ENCODE peak calls at places on chromosome 11, in eight cellular contexts. L is WERI-Rb-1; E is CD4-positive, CD25-positive, alpha-beta regulatory T cell; T is sigmoid colon; Y is neuronal stem cell; M is cardiac muscle cell; Q is uterus; H is esophagus squamous epithelium. G is an unnamed sample. For H3K9me3, the result is how much of the 10 kb centered on the place peaks cover.

GRCh38 chr11:76669901-76670474 is 559 bp downstream of the LRRC32 start:
- DNase-seq in Y (no peak), E (no peak), Q (peak), H (no peak), M (peak), L (no peak), T (peak), G (no peak)

GRCh38 chr11:61695917-61696316 is 15.7 kb downstream of the DAGLA start:
- DNase-seq in T (peak), L (no peak), M (no peak), Y (no peak), Q (peak), E (peak), H (no peak), G (no peak)

GRCh38 chr11:15222777-15223176 is 108.1 kb downstream of the INSC start:
- DNase-seq in H (no peak), E (no peak), Q (no peak), L (no peak), T (no peak), M (no peak), Y (no peak), G (no peak)

GRCh38 chr11:18853086-18853720 is 61.6 kb upstream of the PTPN5 start:
- DNase-seq in M (peak), Q (no peak), L (peak), E (no peak), H (no peak), T (no peak), Y (no peak), G (peak)

GRCh38 chr11:10622108-10622507 is 53.6 kb upstream of the LYVE1 start:
- DNase-seq in M (no peak), H (no peak), Q (no peak), T (no peak), E (no peak), L (no peak), Y (no peak), G (no peak)

GRCh38 chr11:122287401-122287800 is 171.4 kb upstream of the BLID start:
- DNase-seq in H (no peak), T (no peak), Y (no peak), E (no peak), L (peak), Q (no peak), M (no peak), G (no peak)

GRCh38 chr11:118117790-118118601 is 31.2 kb upstream of the SMIM35 start:
- DNase-seq in M (no peak), Q (no peak), L (no peak), E (no peak), T (no peak), Y (no peak), H (no peak), G (no peak)

GRCh38 chr11:82229346-82229745 is 504.3 kb downstream of the FAM181B start:
- DNase-seq in T (no peak), E (peak), Q (no peak), Y (no peak), M (peak), H (no peak), L (no peak), G (no peak)

GRCh38 chr11:24762076-24762475 is 265.2 kb downstream of the LUZP2 start:
- DNase-seq in M (no peak), L (no peak), Y (no peak), Q (no peak), T (no peak), E (no peak), H (no peak), G (no peak)

DNA sequence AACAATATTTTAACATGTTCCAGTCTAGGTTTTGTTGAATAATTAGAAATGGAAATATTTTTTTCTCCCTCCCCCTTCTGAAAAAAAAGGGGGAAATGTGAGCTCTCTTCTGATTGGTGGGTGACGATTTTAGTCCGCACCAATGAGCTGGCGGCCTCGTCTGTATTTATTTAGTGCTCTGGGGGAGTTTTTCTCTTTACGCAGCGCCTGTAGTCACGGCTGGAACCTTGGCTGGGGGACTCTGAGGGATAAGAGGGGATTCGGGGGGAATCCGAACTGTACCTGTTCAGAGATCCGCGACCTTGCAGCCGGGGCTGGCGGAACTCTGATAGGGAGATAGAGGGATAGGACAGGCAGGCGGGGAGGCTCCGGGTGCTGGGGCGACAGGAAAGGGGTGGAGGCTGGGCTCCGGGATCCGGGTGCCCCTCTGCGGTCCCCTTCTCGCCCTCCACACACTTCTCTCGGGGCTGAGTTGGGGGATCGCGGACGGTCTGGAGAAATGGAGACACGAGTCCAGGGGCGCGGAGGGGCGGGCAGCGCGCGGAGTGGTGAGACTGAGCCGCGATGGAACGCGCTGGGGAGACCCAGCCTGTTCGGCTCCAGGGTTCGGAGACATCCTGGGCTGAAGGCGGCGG is 99.7 kb upstream of the HSD17B12 start:
- DNase-seq in T (no peak), M (peak), E (no peak), H (no peak), Q (no peak), L (no peak), Y (no peak), G (no peak)
- H3K4me3 ChIP-seq in T (no peak), M (peak), E (no peak), H (peak), Q (no peak), L (peak), Y (peak), G (peak)

DNA sequence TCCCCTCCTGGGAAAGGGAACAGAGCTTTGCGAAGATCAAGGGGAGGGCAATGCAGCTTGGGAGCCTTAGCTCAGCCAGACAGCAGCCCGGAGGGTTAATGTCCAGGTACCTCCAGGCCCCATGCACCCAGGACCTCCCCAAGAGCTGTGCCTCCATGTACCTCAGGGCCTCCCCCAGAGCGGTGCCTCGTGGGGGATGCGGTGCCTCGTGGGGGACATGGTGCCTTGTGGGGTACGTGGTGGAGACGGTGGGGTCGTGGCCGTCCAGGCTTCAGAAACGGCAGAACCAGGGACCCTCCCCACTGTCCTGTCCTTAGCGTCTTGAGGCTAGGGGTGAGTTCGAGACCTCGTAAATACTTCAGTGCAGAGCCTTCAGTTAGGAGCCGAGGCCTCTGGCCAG is 33.2 kb downstream of the BRSK2 start:
- DNase-seq in Y (no peak), L (no peak), H (no peak), T (no peak), M (no peak), Q (no peak), E (no peak), G (no peak)
- H3K9me3 ChIP-seq in Y (under half), L (under half), H (under half), T (under half), M (under half), Q (under half), E (under half), G (under half)

GRCh38 chr11:35138606-35138948 is 394 bp upstream of the CD44 start:
- DNase-seq in L (no peak), H (no peak), T (no peak), Y (no peak), Q (no peak), E (no peak), M (peak), G (no peak)

GRCh38 chr11:35138949-35139881 is at the start of gene CD44:
- DNase-seq in Q (peak), L (no peak), Y (peak), E (peak), M (peak), H (peak), T (peak), G (no peak)

GRCh38 chr11:35139883-35140282 is 912 bp downstream of the CD44 start:
- DNase-seq in E (no peak), H (no peak), Q (no peak), L (no peak), Y (no peak), T (no peak), M (no peak), G (no peak)

GRCh38 chr11:35136311-35136710 is 2.7 kb upstream of the CD44 start:
- DNase-seq in T (no peak), E (no peak), Y (no peak), M (no peak), L (no peak), Q (no peak), H (no peak), G (no peak)

DNA sequence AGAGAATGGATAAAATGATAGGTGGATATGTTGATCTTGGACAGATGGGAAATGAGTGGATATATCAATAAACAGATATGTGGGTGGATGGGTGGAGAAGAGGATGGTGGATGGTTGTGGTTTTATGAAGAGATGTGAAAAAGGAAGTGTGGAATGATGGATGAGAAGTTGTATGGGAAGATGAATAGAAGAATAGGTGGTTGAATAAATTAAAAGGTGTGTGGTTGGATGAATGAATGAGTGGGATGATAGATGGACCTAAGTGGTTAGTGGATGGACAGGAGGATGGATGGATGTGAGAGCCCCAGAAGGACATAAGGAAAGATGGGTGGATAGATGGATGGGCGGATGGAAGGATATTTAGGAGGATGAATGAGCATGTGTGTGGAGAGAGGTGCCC is 913 bp upstream of the CD44 start:
- DNase-seq in T (no peak), E (no peak), Q (no peak), H (no peak), L (no peak), Y (no peak), M (no peak), G (no peak)
- H3K4me3 ChIP-seq in T (no peak), E (peak), Q (no peak), H (peak), L (no peak), Y (no peak), M (no peak), G (no peak)

DNA sequence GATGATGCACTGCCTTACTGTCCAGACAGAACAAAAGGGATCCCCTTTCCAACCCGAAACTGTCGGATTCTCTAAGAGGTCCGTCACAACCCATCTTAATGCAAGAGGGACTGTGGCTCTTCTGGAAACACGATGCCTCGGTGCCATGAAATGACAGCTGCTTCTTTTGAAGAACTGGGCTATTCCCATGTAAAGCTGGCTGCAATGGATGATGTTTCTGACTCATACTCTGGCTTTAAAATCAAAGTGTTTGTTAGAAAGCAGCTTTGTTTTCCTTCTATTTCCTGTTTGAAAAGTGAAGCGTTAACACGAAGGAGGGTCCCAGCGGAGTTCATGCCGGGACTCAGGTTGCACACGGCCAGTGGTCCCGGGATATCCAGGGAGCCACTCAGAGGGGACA is 3.1 kb downstream of the TP53AIP1 start:
- DNase-seq in Q (no peak), E (no peak), Y (no peak), T (no peak), H (no peak), M (no peak), L (no peak), G (no peak)
- H3K9me3 ChIP-seq in Q (under half), E (under half), Y (under half), T (under half), H (under half), M (under half), L (under half), G (under half)

GRCh38 chr11:66312549-66313320 is 4.1 kb downstream of the CD248 start:
- DNase-seq in Q (peak), T (peak), L (peak), Y (peak), E (peak), M (peak), H (peak), G (peak)
- H3K4me3 ChIP-seq in Q (peak), T (peak), L (peak), Y (peak), E (peak), M (peak), H (peak), G (peak)

GRCh38 chr11:114621950-114622809 is 26.6 kb upstream of the NXPE4 start:
- DNase-seq in T (no peak), H (no peak), Q (no peak), M (no peak), L (no peak), Y (no peak), E (no peak), G (no peak)

GRCh38 chr11:114624455-114625207 is 29.0 kb upstream of the NXPE4 start:
- DNase-seq in L (no peak), H (no peak), E (no peak), Q (no peak), M (no peak), Y (no peak), T (no peak), G (no peak)

GRCh38 chr11:114622858-114623257 is 27.3 kb upstream of the NXPE4 start:
- DNase-seq in E (no peak), M (no peak), T (no peak), Y (no peak), H (no peak), Q (no peak), L (no peak), G (no peak)

GRCh38 chr11:114623720-114624119 is 28.1 kb upstream of the NXPE4 start:
- DNase-seq in Q (no peak), H (no peak), T (no peak), L (no peak), Y (no peak), E (no peak), M (no peak), G (no peak)

GRCh38 chr11:114625294-114625693 is 29.7 kb upstream of the NXPE4 start:
- DNase-seq in Y (no peak), L (no peak), H (no peak), T (no peak), Q (no peak), M (no peak), E (no peak), G (no peak)
- H3K9me3 ChIP-seq in Y (under half), L (under half), H (under half), T (under half), Q (under half), M (under half), E (under half), G (under half)

GRCh38 chr11:2531277-2531986 is 86.6 kb downstream of the KCNQ1 start:
- DNase-seq in Y (peak), E (peak), L (peak), H (no peak), Q (peak), M (peak), T (peak), G (peak)

GRCh38 chr11:2531987-2532703 is 87.3 kb downstream of the KCNQ1 start:
- DNase-seq in E (no peak), L (no peak), T (no peak), H (no peak), Q (no peak), Y (no peak), M (no peak), G (no peak)

GRCh38 chr11:2534131-2534956 is 89.5 kb downstream of the KCNQ1 start:
- DNase-seq in Y (no peak), Q (no peak), M (no peak), E (no peak), L (no peak), T (peak), H (no peak), G (no peak)

GRCh38 chr11:2533642-2534115 is 88.9 kb downstream of the KCNQ1 start:
- DNase-seq in H (no peak), T (peak), Y (peak), M (peak), Q (peak), E (no peak), L (peak), G (peak)

GRCh38 chr11:2532704-2533641 is 88.2 kb downstream of the KCNQ1 start:
- DNase-seq in Y (peak), T (peak), M (peak), L (peak), H (peak), Q (peak), E (peak), G (peak)
- H3K4me3 ChIP-seq in Y (no peak), T (no peak), M (no peak), L (peak), H (peak), Q (no peak), E (no peak), G (no peak)

G was measured in HAP-1.